ENCODE peak calls at places on chromosomes 12 and 14, in eight cellular contexts. One of them, this sample, is unnamed.

GRCh38 chr14:104084251-104085002 is 1.1 kb upstream of the ASPG start:
- DNase-seq in renal cortical epithelial cell: no peak
- DNase-seq in CD4-positive, alpha-beta T cell: no peak
- DNase-seq in COR-L47: no peak
- DNase-seq in stimulated activated CD4-positive, alpha-beta T cell treated with anti-CD3 and anti-CD28 coated beads, Interleukin-4, amount 100 ng/mL, for 1 hour: no peak
- DNase-seq in tibial nerve: no peak
- DNase-seq in activated CD8-positive, alpha-beta T cell treated with anti-CD3 and anti-CD28 coated beads, Interleukin-2, amount 10 ng/mL, durations not matched to agents 7 days and 5 days: no peak
- DNase-seq in CD8-positive, alpha-beta T cell: no peak
- DNase-seq in this sample: no peak

GRCh38 chr14:90698379-90698869 is 117.8 kb downstream of the TTC7B start:
- DNase-seq in renal cortical epithelial cell: peak
- DNase-seq in CD4-positive, alpha-beta T cell: no peak
- DNase-seq in COR-L47: peak
- DNase-seq in stimulated activated CD4-positive, alpha-beta T cell treated with anti-CD3 and anti-CD28 coated beads, Interleukin-4, amount 100 ng/mL, for 1 hour: no peak
- DNase-seq in tibial nerve: peak
- DNase-seq in activated CD8-positive, alpha-beta T cell treated with anti-CD3 and anti-CD28 coated beads, Interleukin-2, amount 10 ng/mL, durations not matched to agents 7 days and 5 days: no peak
- DNase-seq in CD8-positive, alpha-beta T cell: no peak
- DNase-seq in this sample: no peak

GRCh38 chr14:54200726-54201125 is 196.1 kb upstream of the CDKN3 start:
- DNase-seq in renal cortical epithelial cell: no peak
- DNase-seq in CD4-positive, alpha-beta T cell: no peak
- DNase-seq in COR-L47: no peak
- DNase-seq in stimulated activated CD4-positive, alpha-beta T cell treated with anti-CD3 and anti-CD28 coated beads, Interleukin-4, amount 100 ng/mL, for 1 hour: no peak
- DNase-seq in tibial nerve: no peak
- DNase-seq in activated CD8-positive, alpha-beta T cell treated with anti-CD3 and anti-CD28 coated beads, Interleukin-2, amount 10 ng/mL, durations not matched to agents 7 days and 5 days: no peak
- DNase-seq in CD8-positive, alpha-beta T cell: no peak
- DNase-seq in this sample: no peak

GRCh38 chr12:94458882-94459772 is 540 bp downstream of the CEP83 start:
- DNase-seq in renal cortical epithelial cell: peak
- DNase-seq in CD4-positive, alpha-beta T cell: no peak
- DNase-seq in COR-L47: peak
- DNase-seq in stimulated activated CD4-positive, alpha-beta T cell treated with anti-CD3 and anti-CD28 coated beads, Interleukin-4, amount 100 ng/mL, for 1 hour: no peak
- DNase-seq in tibial nerve: no peak
- DNase-seq in activated CD8-positive, alpha-beta T cell treated with anti-CD3 and anti-CD28 coated beads, Interleukin-2, amount 10 ng/mL, durations not matched to agents 7 days and 5 days: no peak
- DNase-seq in CD8-positive, alpha-beta T cell: no peak
- DNase-seq in this sample: no peak

GRCh38 chr12:823043-823698 is 70.8 kb downstream of the WNK1 start:
- DNase-seq in renal cortical epithelial cell: no peak
- DNase-seq in CD4-positive, alpha-beta T cell: no peak
- DNase-seq in COR-L47: no peak
- DNase-seq in stimulated activated CD4-positive, alpha-beta T cell treated with anti-CD3 and anti-CD28 coated beads, Interleukin-4, amount 100 ng/mL, for 1 hour: no peak
- DNase-seq in tibial nerve: no peak
- DNase-seq in activated CD8-positive, alpha-beta T cell treated with anti-CD3 and anti-CD28 coated beads, Interleukin-2, amount 10 ng/mL, durations not matched to agents 7 days and 5 days: no peak
- DNase-seq in CD8-positive, alpha-beta T cell: no peak
- DNase-seq in this sample: no peak

GRCh38 chr12:76804435-76804976 is 40.6 kb downstream of the ZDHHC17 start:
- DNase-seq in renal cortical epithelial cell: no peak
- DNase-seq in CD4-positive, alpha-beta T cell: no peak
- DNase-seq in COR-L47: no peak
- DNase-seq in stimulated activated CD4-positive, alpha-beta T cell treated with anti-CD3 and anti-CD28 coated beads, Interleukin-4, amount 100 ng/mL, for 1 hour: no peak
- DNase-seq in tibial nerve: no peak
- DNase-seq in activated CD8-positive, alpha-beta T cell treated with anti-CD3 and anti-CD28 coated beads, Interleukin-2, amount 10 ng/mL, durations not matched to agents 7 days and 5 days: no peak
- DNase-seq in CD8-positive, alpha-beta T cell: no peak
- DNase-seq in this sample: no peak

GRCh38 chr14:72752034-72752412 is 141.9 kb downstream of the DPF3 start:
- DNase-seq in renal cortical epithelial cell: peak
- DNase-seq in CD4-positive, alpha-beta T cell: no peak
- DNase-seq in COR-L47: no peak
- DNase-seq in stimulated activated CD4-positive, alpha-beta T cell treated with anti-CD3 and anti-CD28 coated beads, Interleukin-4, amount 100 ng/mL, for 1 hour: no peak
- DNase-seq in tibial nerve: no peak
- DNase-seq in activated CD8-positive, alpha-beta T cell treated with anti-CD3 and anti-CD28 coated beads, Interleukin-2, amount 10 ng/mL, durations not matched to agents 7 days and 5 days: no peak
- DNase-seq in CD8-positive, alpha-beta T cell: no peak
- DNase-seq in this sample: no peak

GRCh38 chr12:105315726-105316125 is 14.8 kb upstream of the C12orf75 start:
- DNase-seq in renal cortical epithelial cell: no peak
- DNase-seq in CD4-positive, alpha-beta T cell: no peak
- DNase-seq in COR-L47: no peak
- DNase-seq in stimulated activated CD4-positive, alpha-beta T cell treated with anti-CD3 and anti-CD28 coated beads, Interleukin-4, amount 100 ng/mL, for 1 hour: no peak
- DNase-seq in tibial nerve: no peak
- DNase-seq in activated CD8-positive, alpha-beta T cell treated with anti-CD3 and anti-CD28 coated beads, Interleukin-2, amount 10 ng/mL, durations not matched to agents 7 days and 5 days: no peak
- DNase-seq in CD8-positive, alpha-beta T cell: no peak
- DNase-seq in this sample: no peak

This sample was measured in cardiac septum.